ENCODE peak calls at places on chromosomes 5 and 9, in seven cellular contexts. One of them, this sample, is unnamed.

GRCh38 chr9:36158917-36159316 is 10.3 kb upstream of the CCIN start:
- DNase-seq in heart left ventricle: no peak
- DNase-seq in A549: no peak
- DNase-seq in choroid plexus epithelial cell: peak
- DNase-seq in tibial artery: no peak
- DNase-seq in CD8-positive, alpha-beta T cell: no peak
- DNase-seq in tibial nerve: no peak
- DNase-seq in this sample: no peak

GRCh38 chr5:127417534-127417933 is 99.9 kb upstream of the PRRC1 start:
- DNase-seq in tibial artery: no peak
- DNase-seq in CD8-positive, alpha-beta T cell: no peak
- DNase-seq in choroid plexus epithelial cell: no peak
- DNase-seq in A549: no peak
- DNase-seq in heart left ventricle: no peak
- DNase-seq in tibial nerve: no peak
- DNase-seq in this sample: no peak

GRCh38 chr5:80860934-80861613 is 99.1 kb upstream of the RASGRF2 start:
- DNase-seq in CD8-positive, alpha-beta T cell: no peak
- DNase-seq in choroid plexus epithelial cell: peak
- DNase-seq in A549: no peak
- DNase-seq in tibial nerve: no peak
- DNase-seq in heart left ventricle: no peak
- DNase-seq in tibial artery: no peak
- DNase-seq in this sample: no peak

GRCh38 chr5:113170707-113171106 is 194.1 kb downstream of the DCP2 start:
- DNase-seq in CD8-positive, alpha-beta T cell: no peak
- DNase-seq in heart left ventricle: no peak
- DNase-seq in tibial artery: no peak
- DNase-seq in tibial nerve: no peak
- DNase-seq in choroid plexus epithelial cell: no peak
- DNase-seq in A549: no peak
- DNase-seq in this sample: no peak

GRCh38 chr5:81703840-81704239 is 47.1 kb downstream of the SSBP2 start:
- DNase-seq in CD8-positive, alpha-beta T cell: no peak
- DNase-seq in choroid plexus epithelial cell: no peak
- DNase-seq in heart left ventricle: no peak
- DNase-seq in tibial nerve: no peak
- DNase-seq in A549: no peak
- DNase-seq in tibial artery: no peak
- DNase-seq in this sample: no peak

GRCh38 chr5:127944125-127944524 is 139.4 kb upstream of the SLC12A2 start:
- DNase-seq in heart left ventricle: no peak
- DNase-seq in CD8-positive, alpha-beta T cell: no peak
- DNase-seq in choroid plexus epithelial cell: no peak
- DNase-seq in A549: no peak
- DNase-seq in tibial nerve: no peak
- DNase-seq in tibial artery: no peak
- DNase-seq in this sample: no peak

GRCh38 chr5:139690385-139691274 is 42.5 kb downstream of the CXXC5 start:
- DNase-seq in tibial nerve: no peak
- DNase-seq in A549: no peak
- DNase-seq in tibial artery: no peak
- DNase-seq in CD8-positive, alpha-beta T cell: no peak
- DNase-seq in choroid plexus epithelial cell: peak
- DNase-seq in heart left ventricle: no peak
- DNase-seq in this sample: no peak

GRCh38 chr5:171644536-171644935 is 141.1 kb upstream of the SMIM23 start:
- DNase-seq in heart left ventricle: peak
- DNase-seq in choroid plexus epithelial cell: no peak
- DNase-seq in CD8-positive, alpha-beta T cell: no peak
- DNase-seq in tibial artery: no peak
- DNase-seq in A549: no peak
- DNase-seq in tibial nerve: no peak
- DNase-seq in this sample: no peak

DNA sequence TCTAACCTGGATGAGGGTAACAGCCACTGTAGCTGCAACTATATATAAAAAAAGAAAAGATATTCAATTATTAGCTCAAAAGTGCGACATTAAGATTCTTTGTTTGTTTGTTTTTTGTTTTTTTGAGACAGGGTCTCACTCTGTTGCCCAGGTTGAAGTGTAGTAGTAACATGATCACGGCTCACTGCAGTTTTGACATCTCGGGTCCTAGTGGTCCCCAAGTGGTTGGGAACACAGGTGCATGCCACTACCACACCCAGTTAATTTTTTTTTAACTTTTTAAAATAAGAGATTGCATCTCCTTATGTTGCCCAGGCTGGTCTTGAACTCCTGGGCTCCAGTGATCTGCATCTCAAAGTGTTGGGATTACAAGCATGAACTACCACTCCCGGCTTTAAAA is 61.8 kb downstream of the MEF2C start:
- DNase-seq in A549: no peak
- DNase-seq in choroid plexus epithelial cell: no peak
- DNase-seq in tibial artery: no peak
- DNase-seq in CD8-positive, alpha-beta T cell: no peak
- DNase-seq in tibial nerve: no peak
- DNase-seq in heart left ventricle: no peak
- DNase-seq in this sample: no peak
- TF ChIP-seq CTCF in A549: no peak
- TF ChIP-seq CTCF in choroid plexus epithelial cell: no peak
- TF ChIP-seq CTCF in tibial artery: no peak
- TF ChIP-seq CTCF in CD8-positive, alpha-beta T cell: no peak
- TF ChIP-seq CTCF in tibial nerve: no peak
- TF ChIP-seq CTCF in heart left ventricle: no peak
- TF ChIP-seq CTCF in this sample: no peak

DNA sequence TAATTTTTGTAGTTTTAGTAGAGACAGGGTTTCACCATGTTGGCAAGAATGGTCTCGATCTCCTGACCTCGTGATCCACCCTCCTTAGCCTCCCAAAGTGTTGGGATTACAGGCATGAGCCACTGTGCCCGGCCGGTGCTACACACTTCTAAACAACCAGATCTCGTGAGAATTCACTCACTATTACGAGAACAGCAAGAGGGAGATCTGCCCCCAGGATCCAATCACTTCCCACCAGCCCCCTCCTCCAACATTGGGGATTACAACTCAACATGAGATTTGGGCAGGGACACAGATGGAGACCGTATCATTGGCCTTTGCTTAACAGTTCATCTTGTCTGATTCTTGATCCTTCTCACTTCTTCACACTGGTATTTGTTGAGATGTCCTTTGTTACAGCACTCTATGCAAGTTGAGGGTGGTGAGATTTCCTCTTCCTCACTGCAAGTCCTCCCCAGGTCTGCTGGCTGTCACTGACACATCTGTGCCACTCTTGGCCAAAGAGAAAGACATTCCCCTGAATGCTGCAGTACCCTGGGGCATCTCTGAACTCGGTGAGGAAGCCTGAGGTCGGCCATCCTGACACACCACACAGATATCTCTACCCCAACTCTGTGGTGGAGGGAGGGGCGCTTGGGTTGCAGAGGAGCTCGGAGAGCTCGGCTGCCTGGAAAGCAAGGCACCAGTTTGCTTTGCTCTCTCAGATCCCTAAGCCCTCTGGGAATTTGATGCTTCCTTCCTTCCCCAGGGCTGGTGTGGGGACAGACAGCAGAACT is 4.2 kb upstream of the SUB1 start:
- DNase-seq in heart left ventricle: no peak
- DNase-seq in tibial artery: no peak
- DNase-seq in choroid plexus epithelial cell: no peak
- DNase-seq in CD8-positive, alpha-beta T cell: no peak
- DNase-seq in tibial nerve: no peak
- DNase-seq in A549: no peak
- DNase-seq in this sample: no peak
- H3K4me3 ChIP-seq in heart left ventricle: no peak
- H3K4me3 ChIP-seq in tibial artery: no peak
- H3K4me3 ChIP-seq in choroid plexus epithelial cell: no peak
- H3K4me3 ChIP-seq in CD8-positive, alpha-beta T cell: no peak
- H3K4me3 ChIP-seq in tibial nerve: no peak
- H3K4me3 ChIP-seq in A549: no peak
- H3K4me3 ChIP-seq in this sample: no peak

GRCh38 chr9:77838986-77839385 is 190.9 kb upstream of the GNA14 start:
- DNase-seq in A549: no peak
- DNase-seq in tibial nerve: no peak
- DNase-seq in heart left ventricle: no peak
- DNase-seq in choroid plexus epithelial cell: no peak
- DNase-seq in tibial artery: no peak
- DNase-seq in CD8-positive, alpha-beta T cell: no peak
- DNase-seq in this sample: no peak

GRCh38 chr9:77839459-77840140 is 191.5 kb upstream of the GNA14 start:
- DNase-seq in tibial artery: no peak
- DNase-seq in A549: peak
- DNase-seq in choroid plexus epithelial cell: peak
- DNase-seq in heart left ventricle: no peak
- DNase-seq in tibial nerve: no peak
- DNase-seq in CD8-positive, alpha-beta T cell: no peak
- DNase-seq in this sample: no peak

GRCh38 chr9:77844415-77844814 is 187.2 kb downstream of the GNAQ start:
- DNase-seq in tibial nerve: no peak
- DNase-seq in heart left ventricle: no peak
- DNase-seq in A549: no peak
- DNase-seq in choroid plexus epithelial cell: no peak
- DNase-seq in CD8-positive, alpha-beta T cell: no peak
- DNase-seq in tibial artery: no peak
- DNase-seq in this sample: no peak

GRCh38 chr9:77843088-77843985 is 188.3 kb downstream of the GNAQ start:
- DNase-seq in A549: no peak
- DNase-seq in tibial artery: no peak
- DNase-seq in choroid plexus epithelial cell: no peak
- DNase-seq in CD8-positive, alpha-beta T cell: no peak
- DNase-seq in tibial nerve: no peak
- DNase-seq in heart left ventricle: no peak
- DNase-seq in this sample: no peak

GRCh38 chr9:77841739-77842386 is 189.7 kb downstream of the GNAQ start:
- DNase-seq in A549: peak
- DNase-seq in CD8-positive, alpha-beta T cell: no peak
- DNase-seq in choroid plexus epithelial cell: no peak
- DNase-seq in tibial nerve: no peak
- DNase-seq in tibial artery: no peak
- DNase-seq in heart left ventricle: no peak
- DNase-seq in this sample: no peak
- TF ChIP-seq CTCF in A549: peak
- TF ChIP-seq CTCF in CD8-positive, alpha-beta T cell: no peak
- TF ChIP-seq CTCF in choroid plexus epithelial cell: peak
- TF ChIP-seq CTCF in tibial nerve: peak
- TF ChIP-seq CTCF in tibial artery: peak
- TF ChIP-seq CTCF in heart left ventricle: peak
- TF ChIP-seq CTCF in this sample: peak

GRCh38 chr5:117690603-117691002 is 1116.0 kb upstream of the SEMA6A start:
- DNase-seq in A549: no peak
- DNase-seq in CD8-positive, alpha-beta T cell: no peak
- DNase-seq in tibial artery: no peak
- DNase-seq in choroid plexus epithelial cell: no peak
- DNase-seq in heart left ventricle: no peak
- DNase-seq in tibial nerve: no peak
- DNase-seq in this sample: no peak
- H3K4me3 ChIP-seq in A549: no peak
- H3K4me3 ChIP-seq in CD8-positive, alpha-beta T cell: no peak
- H3K4me3 ChIP-seq in tibial artery: no peak
- H3K4me3 ChIP-seq in choroid plexus epithelial cell: no peak
- H3K4me3 ChIP-seq in heart left ventricle: no peak
- H3K4me3 ChIP-seq in tibial nerve: no peak
- H3K4me3 ChIP-seq in this sample: no peak

DNA sequence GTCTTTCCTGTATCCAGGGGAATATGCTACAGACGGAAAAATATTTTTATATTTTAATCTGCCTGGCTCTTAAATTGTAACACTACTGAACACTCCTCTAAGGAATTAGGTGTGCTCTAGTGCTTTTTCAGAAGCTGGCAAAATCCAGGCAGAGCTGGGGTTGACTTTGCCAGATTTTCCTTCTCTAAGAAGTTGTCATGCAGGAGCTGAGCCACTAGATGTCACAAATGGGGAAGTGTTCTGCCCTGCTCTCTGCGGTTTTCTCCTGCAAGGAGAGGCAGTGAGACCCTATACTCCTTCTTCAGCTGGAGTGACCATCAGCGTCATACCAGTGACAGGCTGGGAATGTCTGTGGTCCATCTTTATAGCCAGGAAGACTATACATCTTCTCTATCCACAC is 112.5 kb downstream of the HAPLN1 start:
- DNase-seq in A549: peak
- DNase-seq in CD8-positive, alpha-beta T cell: no peak
- DNase-seq in tibial artery: no peak
- DNase-seq in choroid plexus epithelial cell: peak
- DNase-seq in heart left ventricle: no peak
- DNase-seq in tibial nerve: no peak
- DNase-seq in this sample: peak
- TF ChIP-seq CTCF in A549: peak
- TF ChIP-seq CTCF in CD8-positive, alpha-beta T cell: no peak
- TF ChIP-seq CTCF in tibial artery: peak
- TF ChIP-seq CTCF in choroid plexus epithelial cell: peak
- TF ChIP-seq CTCF in heart left ventricle: peak
- TF ChIP-seq CTCF in tibial nerve: peak
- TF ChIP-seq CTCF in this sample: peak

GRCh38 chr5:168782172-168782571 is 203.0 kb upstream of the PANK3 start:
- DNase-seq in choroid plexus epithelial cell: no peak
- DNase-seq in tibial artery: no peak
- DNase-seq in CD8-positive, alpha-beta T cell: no peak
- DNase-seq in A549: no peak
- DNase-seq in heart left ventricle: no peak
- DNase-seq in tibial nerve: no peak
- DNase-seq in this sample: no peak
- H3K4me3 ChIP-seq in choroid plexus epithelial cell: no peak
- H3K4me3 ChIP-seq in tibial artery: no peak
- H3K4me3 ChIP-seq in CD8-positive, alpha-beta T cell: no peak
- H3K4me3 ChIP-seq in A549: no peak
- H3K4me3 ChIP-seq in heart left ventricle: no peak
- H3K4me3 ChIP-seq in tibial nerve: no peak
- H3K4me3 ChIP-seq in this sample: no peak

DNA sequence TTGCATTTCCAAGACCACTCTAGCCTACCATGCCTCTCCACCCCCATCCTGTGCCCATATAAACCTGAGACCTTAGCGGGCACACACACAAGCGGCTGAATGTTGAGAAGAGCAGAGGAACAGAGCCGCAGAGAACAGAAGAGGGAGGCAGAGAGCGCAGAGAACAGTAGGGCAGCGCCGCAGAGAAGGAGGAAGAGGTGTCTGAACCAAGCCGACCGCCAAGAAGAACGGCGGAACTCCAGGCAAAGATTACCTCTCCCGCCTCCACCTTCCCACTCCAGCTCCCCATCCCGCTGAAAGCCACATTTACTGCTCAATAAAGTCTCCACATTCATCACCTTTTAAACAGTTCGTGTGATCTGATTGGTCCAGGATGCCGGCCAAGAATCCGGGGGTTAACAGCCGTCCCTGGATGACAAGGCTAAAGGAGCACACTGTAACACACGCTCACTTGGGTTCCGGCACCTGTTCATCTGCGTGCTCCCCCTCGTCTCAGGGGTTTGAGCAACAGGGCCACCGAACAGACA is 33.2 kb downstream of the GRIN3A start:
- DNase-seq in tibial nerve: no peak
- DNase-seq in tibial artery: no peak
- DNase-seq in CD8-positive, alpha-beta T cell: peak
- DNase-seq in A549: peak
- DNase-seq in heart left ventricle: peak
- DNase-seq in choroid plexus epithelial cell: peak
- DNase-seq in this sample: no peak
- TF ChIP-seq CTCF in tibial nerve: peak
- TF ChIP-seq CTCF in tibial artery: no peak
- TF ChIP-seq CTCF in CD8-positive, alpha-beta T cell: no peak
- TF ChIP-seq CTCF in A549: no peak
- TF ChIP-seq CTCF in heart left ventricle: no peak
- TF ChIP-seq CTCF in choroid plexus epithelial cell: peak
- TF ChIP-seq CTCF in this sample: peak